ENCODE peak calls at places on chromosomes 3 and 15, in eight cellular contexts. One of them, this sample, is unnamed.

GRCh38 chr3:1513662-1514061 is 420.8 kb downstream of the CNTN6 start:
- DNase-seq in breast epithelium: no peak
- DNase-seq in stomach: no peak
- DNase-seq in K562: no peak
- DNase-seq in Panc1: no peak
- DNase-seq in vagina: no peak
- DNase-seq in transverse colon: no peak
- DNase-seq in SK-N-SH: no peak
- DNase-seq in this sample: no peak

GRCh38 chr15:38129531-38130199 is 123.0 kb upstream of the SPRED1 start:
- DNase-seq in transverse colon: peak; percentile 69
- DNase-seq in stomach: peak; percentile 43
- DNase-seq in vagina: peak; percentile 99
- DNase-seq in SK-N-SH: peak; percentile 9
- DNase-seq in K562: no peak
- DNase-seq in Panc1: no peak
- DNase-seq in breast epithelium: no peak
- DNase-seq in this sample: no peak

GRCh38 chr3:59563966-59564365 is 514.1 kb upstream of the CFAP20DC start:
- DNase-seq in Panc1: no peak
- DNase-seq in breast epithelium: no peak
- DNase-seq in vagina: no peak
- DNase-seq in transverse colon: no peak
- DNase-seq in SK-N-SH: no peak
- DNase-seq in K562: no peak
- DNase-seq in stomach: no peak
- DNase-seq in this sample: no peak

GRCh38 chr3:188439080-188439479 is 285.1 kb downstream of the LPP start:
- DNase-seq in vagina: no peak
- DNase-seq in stomach: no peak
- DNase-seq in breast epithelium: no peak
- DNase-seq in SK-N-SH: no peak
- DNase-seq in Panc1: no peak
- DNase-seq in K562: no peak
- DNase-seq in transverse colon: no peak
- DNase-seq in this sample: no peak

GRCh38 chr3:78857494-78858111 is 910.2 kb downstream of the ROBO1 start:
- DNase-seq in K562: no peak
- DNase-seq in breast epithelium: no peak
- DNase-seq in vagina: no peak
- DNase-seq in stomach: no peak
- DNase-seq in transverse colon: no peak
- DNase-seq in Panc1: no peak
- DNase-seq in SK-N-SH: no peak
- DNase-seq in this sample: no peak

GRCh38 chr15:97902140-97902780 is 58.2 kb upstream of the ARRDC4 start:
- DNase-seq in vagina: no peak
- DNase-seq in breast epithelium: no peak
- DNase-seq in SK-N-SH: no peak
- DNase-seq in K562: no peak
- DNase-seq in Panc1: no peak
- DNase-seq in stomach: no peak
- DNase-seq in transverse colon: no peak
- DNase-seq in this sample: no peak

GRCh38 chr15:42130246-42130986 is 26.0 kb downstream of the PLA2G4F start:
- DNase-seq in transverse colon: no peak
- DNase-seq in Panc1: no peak
- DNase-seq in SK-N-SH: no peak
- DNase-seq in vagina: no peak
- DNase-seq in K562: no peak
- DNase-seq in breast epithelium: no peak
- DNase-seq in stomach: no peak
- DNase-seq in this sample: no peak

GRCh38 chr15:31503758-31504461 is 177.3 kb downstream of the KLF13 start:
- DNase-seq in breast epithelium: no peak
- DNase-seq in Panc1: no peak
- DNase-seq in K562: no peak
- DNase-seq in transverse colon: no peak
- DNase-seq in SK-N-SH: no peak
- DNase-seq in stomach: no peak
- DNase-seq in vagina: peak; percentile 77
- DNase-seq in this sample: no peak

GRCh38 chr3:80355144-80355543 is 587.3 kb upstream of the ROBO1 start:
- DNase-seq in SK-N-SH: no peak
- DNase-seq in transverse colon: no peak
- DNase-seq in vagina: no peak
- DNase-seq in stomach: no peak
- DNase-seq in Panc1: no peak
- DNase-seq in K562: no peak
- DNase-seq in breast epithelium: no peak
- DNase-seq in this sample: no peak

GRCh38 chr15:39431371-39431770 is 149.5 kb upstream of the THBS1 start:
- DNase-seq in SK-N-SH: no peak
- DNase-seq in vagina: no peak
- DNase-seq in breast epithelium: no peak
- DNase-seq in stomach: no peak
- DNase-seq in Panc1: no peak
- DNase-seq in transverse colon: no peak
- DNase-seq in K562: no peak
- DNase-seq in this sample: no peak

GRCh38 chr3:10627884-10628572 is 122.6 kb upstream of the ATP2B2 start:
- DNase-seq in breast epithelium: no peak
- DNase-seq in K562: no peak
- DNase-seq in vagina: no peak
- DNase-seq in Panc1: no peak
- DNase-seq in stomach: no peak
- DNase-seq in SK-N-SH: no peak
- DNase-seq in transverse colon: no peak
- DNase-seq in this sample: no peak

GRCh38 chr3:108067768-108068167 is 23.1 kb downstream of the CD47 start:
- DNase-seq in stomach: no peak
- DNase-seq in vagina: no peak
- DNase-seq in K562: no peak
- DNase-seq in SK-N-SH: no peak
- DNase-seq in Panc1: no peak
- DNase-seq in transverse colon: no peak
- DNase-seq in breast epithelium: no peak
- DNase-seq in this sample: no peak

GRCh38 chr3:27079427-27080105 is 289.6 kb downstream of the NEK10 start:
- DNase-seq in breast epithelium: no peak
- DNase-seq in SK-N-SH: no peak
- DNase-seq in transverse colon: no peak
- DNase-seq in Panc1: no peak
- DNase-seq in stomach: no peak
- DNase-seq in vagina: no peak
- DNase-seq in K562: no peak
- DNase-seq in this sample: no peak

GRCh38 chr3:29764603-29765254 is 483.9 kb downstream of the RBMS3 start:
- DNase-seq in breast epithelium: no peak
- DNase-seq in K562: no peak
- DNase-seq in SK-N-SH: no peak
- DNase-seq in stomach: no peak
- DNase-seq in vagina: no peak
- DNase-seq in transverse colon: no peak
- DNase-seq in Panc1: peak; percentile 2
- DNase-seq in this sample: peak; percentile 61

GRCh38 chr3:132088291-132088690 is 53.5 kb upstream of the CPNE4 start:
- DNase-seq in transverse colon: no peak
- DNase-seq in SK-N-SH: no peak
- DNase-seq in breast epithelium: no peak
- DNase-seq in vagina: no peak
- DNase-seq in K562: no peak
- DNase-seq in stomach: no peak
- DNase-seq in Panc1: no peak
- DNase-seq in this sample: peak; percentile 99

GRCh38 chr3:153144779-153145178 is 17.2 kb upstream of the RAP2B start:
- DNase-seq in breast epithelium: no peak
- DNase-seq in vagina: no peak
- DNase-seq in K562: no peak
- DNase-seq in SK-N-SH: no peak
- DNase-seq in stomach: no peak
- DNase-seq in transverse colon: no peak
- DNase-seq in Panc1: no peak
- DNase-seq in this sample: peak; percentile 75

GRCh38 chr15:80550910-80551265 is 144.2 kb upstream of the ABHD17C start:
- DNase-seq in Panc1: no peak
- DNase-seq in stomach: no peak
- DNase-seq in transverse colon: no peak
- DNase-seq in SK-N-SH: no peak
- DNase-seq in breast epithelium: no peak
- DNase-seq in K562: no peak
- DNase-seq in vagina: no peak
- DNase-seq in this sample: no peak

GRCh38 chr3:77814845-77815244 is 774.9 kb downstream of the ROBO2 start:
- DNase-seq in K562: no peak
- DNase-seq in SK-N-SH: no peak
- DNase-seq in transverse colon: no peak
- DNase-seq in breast epithelium: no peak
- DNase-seq in Panc1: no peak
- DNase-seq in vagina: no peak
- DNase-seq in stomach: no peak
- DNase-seq in this sample: no peak

GRCh38 chr3:116445291-116445841 is at the start of gene LSAMP:
- DNase-seq in stomach: no peak
- DNase-seq in transverse colon: peak; percentile 13
- DNase-seq in Panc1: no peak
- DNase-seq in vagina: no peak
- DNase-seq in K562: no peak
- DNase-seq in SK-N-SH: peak; percentile 76
- DNase-seq in breast epithelium: no peak
- DNase-seq in this sample: no peak

GRCh38 chr3:177571271-177571972 is 374.1 kb upstream of the TBL1XR1 start:
- DNase-seq in vagina: no peak
- DNase-seq in K562: no peak
- DNase-seq in Panc1: no peak
- DNase-seq in transverse colon: no peak
- DNase-seq in SK-N-SH: no peak
- DNase-seq in stomach: no peak
- DNase-seq in breast epithelium: no peak
- DNase-seq in this sample: no peak

GRCh38 chr3:14047841-14048240 is 76.8 kb downstream of the CHCHD4 start:
- DNase-seq in breast epithelium: no peak
- DNase-seq in SK-N-SH: no peak
- DNase-seq in vagina: no peak
- DNase-seq in Panc1: no peak
- DNase-seq in K562: no peak
- DNase-seq in transverse colon: no peak
- DNase-seq in stomach: no peak
- DNase-seq in this sample: no peak

GRCh38 chr15:64010719-64011118 is 35.6 kb downstream of the DAPK2 start:
- DNase-seq in SK-N-SH: no peak
- DNase-seq in K562: no peak
- DNase-seq in transverse colon: peak; percentile 72
- DNase-seq in breast epithelium: no peak
- DNase-seq in Panc1: no peak
- DNase-seq in stomach: peak; percentile 72
- DNase-seq in vagina: no peak
- DNase-seq in this sample: no peak

GRCh38 chr3:180913582-180914404 is 1.3 kb downstream of the FXR1 start:
- DNase-seq in K562: no peak
- DNase-seq in breast epithelium: no peak
- DNase-seq in Panc1: no peak
- DNase-seq in SK-N-SH: no peak
- DNase-seq in transverse colon: no peak
- DNase-seq in stomach: no peak
- DNase-seq in vagina: no peak
- DNase-seq in this sample: no peak

GRCh38 chr3:190142041-190142440 is 21.3 kb upstream of the P3H2 start:
- DNase-seq in transverse colon: no peak
- DNase-seq in stomach: no peak
- DNase-seq in vagina: no peak
- DNase-seq in breast epithelium: no peak
- DNase-seq in K562: no peak
- DNase-seq in Panc1: no peak
- DNase-seq in SK-N-SH: no peak
- DNase-seq in this sample: no peak

GRCh38 chr15:59069430-59069829 is 35.5 kb upstream of the CCNB2 start:
- DNase-seq in transverse colon: no peak
- DNase-seq in SK-N-SH: no peak
- DNase-seq in K562: no peak
- DNase-seq in stomach: no peak
- DNase-seq in vagina: no peak
- DNase-seq in Panc1: no peak
- DNase-seq in breast epithelium: no peak
- DNase-seq in this sample: no peak
- H3K36me3 ChIP-seq in transverse colon: peaks cover 39% of the 10 kb centered on the region
- H3K36me3 ChIP-seq in SK-N-SH: peaks cover 87% of the 10 kb centered on the region
- H3K36me3 ChIP-seq in K562: peaks cover 62% of the 10 kb centered on the region
- H3K36me3 ChIP-seq in stomach: peaks cover 37% of the 10 kb centered on the region
- H3K36me3 ChIP-seq in vagina: peaks cover 3% of the 10 kb centered on the region
- H3K36me3 ChIP-seq in Panc1: peaks cover 7% of the 10 kb centered on the region
- H3K36me3 ChIP-seq in breast epithelium: no peaks in the 10 kb centered on the region
- H3K36me3 ChIP-seq in this sample: peaks cover 62% of the 10 kb centered on the region

GRCh38 chr15:20355256-20355868 is 186.2 kb downstream of the GOLGA6L6 start:
- DNase-seq in breast epithelium: peak; percentile 50
- DNase-seq in stomach: no peak
- DNase-seq in transverse colon: no peak
- DNase-seq in vagina: peak; percentile 87
- DNase-seq in Panc1: no peak
- DNase-seq in K562: no peak
- DNase-seq in SK-N-SH: no peak
- DNase-seq in this sample: no peak
- H3K9me3 ChIP-seq in breast epithelium: peaks cover 11% of the 10 kb centered on the region
- H3K9me3 ChIP-seq in stomach: no peaks in the 10 kb centered on the region
- H3K9me3 ChIP-seq in transverse colon: no peaks in the 10 kb centered on the region
- H3K9me3 ChIP-seq in vagina: no peaks in the 10 kb centered on the region
- H3K9me3 ChIP-seq in Panc1: no peaks in the 10 kb centered on the region
- H3K9me3 ChIP-seq in K562: no peaks in the 10 kb centered on the region
- H3K9me3 ChIP-seq in SK-N-SH: no peaks in the 10 kb centered on the region
- H3K9me3 ChIP-seq in this sample: no peaks in the 10 kb centered on the region

GRCh38 chr3:179652467-179653105 is at the start of gene USP13:
- DNase-seq in Panc1: no peak
- DNase-seq in SK-N-SH: peak; percentile 95
- DNase-seq in stomach: peak; percentile 59
- DNase-seq in breast epithelium: peak; percentile 54
- DNase-seq in transverse colon: peak; percentile 54
- DNase-seq in vagina: peak; percentile 74
- DNase-seq in K562: peak; percentile 64
- DNase-seq in this sample: peak; percentile 76
- TF ChIP-seq POLR2AphosphoS5 in Panc1: no peak
- TF ChIP-seq POLR2AphosphoS5 in SK-N-SH: peak; percentile 53
- TF ChIP-seq POLR2AphosphoS5 in stomach: no peak
- TF ChIP-seq POLR2AphosphoS5 in breast epithelium: no peak
- TF ChIP-seq POLR2AphosphoS5 in transverse colon: no peak
- TF ChIP-seq POLR2AphosphoS5 in vagina: no peak
- TF ChIP-seq POLR2AphosphoS5 in K562: no peak
- TF ChIP-seq POLR2AphosphoS5 in this sample: peak; percentile 92

GRCh38 chr15:101053261-101053660 is 134.1 kb downstream of the LRRK1 start:
- DNase-seq in vagina: peak; percentile 67
- DNase-seq in SK-N-SH: peak; percentile 19
- DNase-seq in stomach: peak; percentile 22
- DNase-seq in breast epithelium: no peak
- DNase-seq in Panc1: no peak
- DNase-seq in K562: no peak
- DNase-seq in transverse colon: no peak
- DNase-seq in this sample: no peak
- H3K36me3 ChIP-seq in vagina: no peaks in the 10 kb centered on the region
- H3K36me3 ChIP-seq in SK-N-SH: peaks cover 4% of the 10 kb centered on the region
- H3K36me3 ChIP-seq in stomach: peaks cover 14% of the 10 kb centered on the region
- H3K36me3 ChIP-seq in breast epithelium: no peaks in the 10 kb centered on the region
- H3K36me3 ChIP-seq in Panc1: peaks cover 10% of the 10 kb centered on the region
- H3K36me3 ChIP-seq in K562: no peaks in the 10 kb centered on the region
- H3K36me3 ChIP-seq in transverse colon: peaks cover 40% of the 10 kb centered on the region
- H3K36me3 ChIP-seq in this sample: no peaks in the 10 kb centered on the region

This sample was measured in SK-N-MC.